ENCODE peak calls at places on chromosome 10, in eight cellular contexts. M is AG09319; K is CD4-positive, alpha-beta T cell; L is WTC11; E is left ventricle myocardium inferior; T is AG04449; B is NB4; H is adrenal gland. A is an unnamed sample.

GRCh38 chr10:133238066-133238804 is 580 bp downstream of the VENTX start:
- DNase-seq in E (no peak), B (no peak), L (no peak), K (no peak), T (no peak), M (no peak), H (no peak), A (no peak)

GRCh38 chr10:99733366-99733765 is 1.3 kb downstream of the CUTC start:
- DNase-seq in B (peak), K (no peak), M (no peak), L (no peak), H (no peak), E (no peak), T (no peak), A (no peak)

GRCh38 chr10:72107325-72108003 is 19.1 kb upstream of the SPOCK2 start:
- DNase-seq in K (no peak), E (no peak), M (no peak), T (no peak), B (no peak), L (no peak), H (no peak), A (no peak)

GRCh38 chr10:12483996-12484944 is 134.9 kb downstream of the CAMK1D start:
- DNase-seq in H (no peak), E (no peak), T (no peak), L (no peak), B (no peak), K (no peak), M (no peak), A (no peak)

GRCh38 chr10:91090761-91091529 is 129.5 kb upstream of the PCGF5 start:
- DNase-seq in M (no peak), B (peak), H (no peak), L (no peak), E (no peak), K (no peak), T (no peak), A (no peak)

GRCh38 chr10:43461950-43462349 is 25.0 kb downstream of the ZNF487 start:
- DNase-seq in E (no peak), H (no peak), M (peak), L (no peak), B (peak), T (peak), K (no peak), A (peak)

GRCh38 chr10:131177431-131178327 is 133.8 kb downstream of the TCERG1L start:
- DNase-seq in E (no peak), T (no peak), H (no peak), B (no peak), K (no peak), M (no peak), L (no peak), A (no peak)

GRCh38 chr10:75592888-75593643 is 161.6 kb downstream of the LRMDA start:
- DNase-seq in E (no peak), T (no peak), K (no peak), M (no peak), H (no peak), L (no peak), B (no peak), A (no peak)

GRCh38 chr10:75588031-75588430 is 156.6 kb downstream of the LRMDA start:
- DNase-seq in E (no peak), M (no peak), K (no peak), L (no peak), B (no peak), T (no peak), H (no peak), A (no peak)

GRCh38 chr10:78248651-78249464 is 215.2 kb downstream of the RPS24 start:
- DNase-seq in M (peak), H (peak), K (no peak), T (no peak), E (no peak), B (no peak), L (no peak), A (no peak)

GRCh38 chr10:91689731-91690168 is 56.9 kb upstream of the PPP1R3C start:
- DNase-seq in E (peak), K (no peak), H (no peak), L (no peak), M (no peak), B (peak), T (peak), A (no peak)

GRCh38 chr10:112957589-112958202 is 7.6 kb downstream of the TCF7L2 start:
- DNase-seq in M (no peak), B (no peak), T (no peak), H (no peak), K (no peak), L (no peak), E (no peak), A (no peak)

DNA sequence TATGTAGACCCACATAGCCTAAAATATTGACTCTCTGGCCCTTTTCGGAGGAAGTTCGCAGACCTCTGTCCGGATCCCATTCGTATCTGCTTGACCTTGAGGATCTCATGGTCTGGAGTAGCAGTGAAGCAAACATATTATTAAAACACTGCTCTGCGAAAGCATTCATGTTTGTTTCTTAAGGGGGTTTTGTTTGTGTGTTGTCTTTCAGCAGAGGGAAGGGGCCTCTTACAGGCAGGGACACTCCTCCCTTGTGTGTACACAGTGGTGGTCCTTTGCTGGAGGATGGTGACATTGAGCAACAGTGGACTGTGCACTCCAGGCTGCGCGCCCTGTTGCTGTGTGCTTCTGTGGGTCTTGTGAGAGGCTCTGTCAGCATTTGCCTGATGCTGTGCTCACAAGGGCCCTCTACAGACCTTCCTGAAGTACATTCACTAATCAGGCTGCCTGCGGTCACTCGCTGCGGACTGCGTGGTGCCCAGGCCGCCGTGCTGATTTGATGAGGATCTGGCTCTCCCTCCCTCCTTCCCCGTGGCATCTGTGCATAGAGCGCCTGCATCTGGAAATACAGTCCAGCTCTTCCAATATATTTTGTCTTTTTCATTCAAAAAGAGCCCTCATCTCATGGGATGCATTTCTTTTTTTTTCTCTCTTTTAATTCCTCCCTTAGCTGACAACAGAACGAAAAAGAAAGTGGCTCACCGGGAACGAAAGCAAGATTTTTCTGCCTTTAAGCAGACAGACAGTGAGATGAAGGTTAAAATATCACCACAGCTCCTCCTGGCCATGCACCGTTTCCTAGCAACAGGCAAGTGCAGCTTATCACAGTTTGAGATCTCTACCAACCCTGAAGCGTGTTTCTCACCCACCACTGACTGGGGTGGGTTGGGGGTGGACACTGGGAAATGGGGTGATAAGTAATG is 135.8 kb downstream of the CNNM2 start:
- DNase-seq in H (peak), T (peak), M (peak), E (peak), B (peak), L (peak), K (peak), A (peak)
- TF ChIP-seq CTCF in H (peak), T (peak), M (peak), E (peak), B (peak), L (no peak), K (no peak), A (peak)

GRCh38 chr10:98253499-98253898 is 14.5 kb downstream of the LOXL4 start:
- DNase-seq in L (no peak), H (no peak), B (no peak), K (no peak), T (no peak), E (no peak), M (no peak), A (no peak)
- TF ChIP-seq CTCF in L (no peak), H (no peak), B (no peak), K (no peak), T (no peak), E (no peak), M (no peak), A (no peak)

DNA sequence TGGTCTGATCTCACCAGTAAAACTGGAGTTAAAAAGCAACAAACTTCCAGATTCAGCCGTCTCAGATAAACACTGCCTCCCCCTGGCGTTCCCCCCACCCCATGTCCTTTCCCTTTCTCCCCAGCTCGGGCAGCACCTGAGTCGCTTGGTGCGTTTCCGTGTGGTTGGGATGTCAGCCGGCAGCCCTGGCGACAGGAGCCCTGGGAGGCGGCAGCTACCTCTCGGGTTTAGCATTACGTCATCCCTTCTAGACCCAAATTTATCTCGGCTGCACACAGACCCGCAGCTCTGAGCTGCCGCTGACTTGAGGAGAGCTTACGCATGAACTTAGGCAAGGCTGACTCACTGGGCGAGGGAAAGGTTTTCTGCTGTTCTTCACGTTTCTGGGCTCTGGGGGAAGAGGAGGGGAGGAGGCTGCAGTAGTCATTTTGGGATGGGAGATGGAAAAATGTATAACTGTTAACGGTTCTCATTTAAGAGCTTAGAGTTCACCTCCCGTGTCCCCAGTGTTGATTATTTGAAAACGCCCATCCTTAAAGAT is 14.4 kb downstream of the MXI1 start:
- DNase-seq in T (peak), K (peak), L (peak), H (peak), M (peak), E (peak), B (peak), A (no peak)
- TF ChIP-seq CTCF in T (peak), K (no peak), L (no peak), H (peak), M (peak), E (peak), B (peak), A (no peak)

GRCh38 chr10:115164220-115164619 is 71.1 kb downstream of the ATRNL1 start:
- DNase-seq in H (no peak), M (no peak), E (no peak), T (no peak), B (no peak), L (no peak), K (no peak), A (no peak)
- TF ChIP-seq CTCF in H (no peak), M (no peak), E (no peak), T (no peak), B (no peak), L (no peak), K (no peak), A (no peak)